ENCODE peak calls at places on chromosome 5, in nine cellular contexts. D is foreskin fibroblast; U is AG09319; J is fibroblast of pulmonary artery; Y is MM.1S; T is NCI-H187; I is T-helper 2 cell; R is GM23338; M is activated naive CD8-positive, alpha-beta T cell treated with anti-CD3 and anti-CD28 coated beads, Interleukin-2, amount 10 ng/mL, durations not matched to agents 7 days and 5 days. E is an unnamed sample.

GRCh38 chr5:177458912-177459350 is 12.3 kb downstream of the PRR7 start:
- DNase-seq in T (no peak), Y (no peak), I (no peak), J (no peak), M (no peak), R (peak; percentile 61), U (no peak), D (no peak), E (no peak)

GRCh38 chr5:55222061-55222818 is 4.9 kb downstream of the MCIDAS start:
- DNase-seq in D (no peak), I (no peak), Y (no peak), J (no peak), U (no peak), M (no peak), R (peak; percentile 39), T (no peak), E (no peak)

GRCh38 chr5:97141031-97141430 is 1.4 kb downstream of the LIX1 start:
- DNase-seq in R (no peak), T (no peak), Y (no peak), J (no peak), I (no peak), M (no peak), D (no peak), U (no peak), E (no peak)

GRCh38 chr5:154442801-154443200 is 3.0 kb upstream of the SAP30L start:
- DNase-seq in U (no peak), I (no peak), Y (no peak), T (no peak), J (no peak), D (no peak), M (no peak), R (no peak), E (no peak)

GRCh38 chr5:144596517-144596916 is 425.8 kb downstream of the KCTD16 start:
- DNase-seq in M (no peak), Y (no peak), J (no peak), R (no peak), U (no peak), T (no peak), I (no peak), D (no peak), E (no peak)

GRCh38 chr5:142743677-142744441 is 26.3 kb upstream of the ARHGAP26 start:
- DNase-seq in J (peak; percentile 78), R (peak; percentile 34), I (no peak), T (no peak), Y (no peak), D (peak; percentile 21), M (no peak), U (no peak), E (no peak)

GRCh38 chr5:123482258-123482657 is 29.7 kb upstream of the CSNK1G3 start:
- DNase-seq in U (no peak), D (no peak), T (no peak), Y (no peak), I (no peak), R (no peak), M (no peak), J (no peak), E (no peak)

GRCh38 chr5:72925336-72926010 is 30.4 kb upstream of the FCHO2 start:
- DNase-seq in T (no peak), D (no peak), I (no peak), M (no peak), R (no peak), Y (no peak), U (no peak), J (no peak), E (no peak)

GRCh38 chr5:45110399-45110798 is 301.7 kb downstream of the MRPS30 start:
- DNase-seq in D (no peak), R (peak; percentile 31), M (no peak), T (no peak), Y (no peak), J (no peak), I (no peak), U (no peak), E (no peak)

GRCh38 chr5:59041355-59041754 is 458.5 kb downstream of the RAB3C start:
- DNase-seq in U (no peak), I (no peak), R (no peak), M (no peak), T (no peak), J (no peak), D (no peak), Y (no peak), E (no peak)

GRCh38 chr5:36777105-36777757 is 99.3 kb upstream of the NIPBL start:
- DNase-seq in T (no peak), D (peak; percentile 3), Y (no peak), J (peak; percentile 53), R (peak; percentile 86), U (no peak), M (no peak), I (no peak), E (peak; percentile 23)

GRCh38 chr5:164934039-164934438 is 1428.6 kb downstream of the MAT2B start:
- DNase-seq in I (no peak), T (no peak), J (no peak), D (no peak), U (no peak), R (no peak), Y (peak; percentile 96), M (no peak), E (no peak)

GRCh38 chr5:6591671-6592288 is 41.1 kb downstream of the NSUN2 start:
- DNase-seq in Y (no peak), T (no peak), U (no peak), R (no peak), M (no peak), I (no peak), D (no peak), J (no peak), E (no peak)

GRCh38 chr5:87754009-87754757 is 341.5 kb upstream of the CCNH start:
- DNase-seq in J (no peak), T (no peak), U (no peak), I (no peak), M (no peak), Y (no peak), D (no peak), R (peak; percentile 31), E (no peak)

GRCh38 chr5:78543916-78544315 is 104.7 kb downstream of the LHFPL2 start:
- DNase-seq in T (no peak), I (no peak), R (no peak), U (no peak), M (no peak), J (no peak), D (no peak), Y (no peak), E (no peak)

GRCh38 chr5:157143127-157143959 is 678 bp upstream of the MED7 start:
- DNase-seq in Y (peak; percentile 37), U (peak; percentile 28), R (peak; percentile 18), J (peak; percentile 25), I (peak; percentile 80), M (peak; percentile 60), T (peak; percentile 78), D (peak; percentile 10), E (peak; percentile 17)

GRCh38 chr5:141851195-141851874 is 26.9 kb downstream of the PCDH1 start:
- DNase-seq in T (no peak), Y (no peak), I (no peak), U (no peak), D (no peak), J (no peak), R (peak; percentile 60), M (no peak), E (no peak)

GRCh38 chr5:109063223-109063622 is 315.5 kb downstream of the FER start:
- DNase-seq in J (peak; percentile 21), D (no peak), I (no peak), M (no peak), R (no peak), U (peak; percentile 67), Y (peak; percentile 2), T (no peak), E (no peak)

GRCh38 chr5:67375606-67376005 is 179.0 kb upstream of the CD180 start:
- DNase-seq in R (no peak), M (no peak), T (no peak), Y (no peak), J (no peak), U (no peak), I (peak; percentile 3), D (no peak), E (no peak)

E was measured in body of pancreas.